ENCODE peak calls at places on chromosome 5, in nine cellular contexts. Z, W, R, E, Q, F, G, S and T are unnamed samples. For H3K4me1, the result is how much of the 10 kb centered on the place peaks cover.

GRCh38 chr5:176817369-176817841 is 7.0 kb downstream of the UNC5A start:
- DNase-seq in E (no peak), Z (no peak), S (peak), R (no peak), G (no peak), Q (no peak), W (no peak), F (no peak), T (no peak)

GRCh38 chr5:151758141-151758429 is 346 bp downstream of the ATOX1 start:
- DNase-seq in W (no peak), S (no peak), Z (no peak), R (no peak), G (no peak), Q (no peak), E (no peak), F (peak), T (peak)

GRCh38 chr5:90654235-90654634 is 95.6 kb downstream of the ADGRV1 start:
- DNase-seq in Z (no peak), R (no peak), E (no peak), W (no peak), G (no peak), Q (no peak), S (no peak), F (no peak), T (no peak)

GRCh38 chr5:82142928-82143577 is 135.1 kb downstream of the RPS23 start:
- DNase-seq in W (no peak), Q (no peak), F (no peak), R (no peak), Z (no peak), S (no peak), G (no peak), E (no peak), T (no peak)

GRCh38 chr5:107990881-107991810 is 320.4 kb upstream of the EFNA5 start:
- DNase-seq in W (no peak), F (no peak), Q (no peak), G (no peak), R (no peak), Z (no peak), E (no peak), S (no peak), T (no peak)

GRCh38 chr5:61467766-61468482 is 135.9 kb downstream of the ZSWIM6 start:
- DNase-seq in R (no peak), Q (no peak), E (peak), Z (no peak), S (peak), F (no peak), W (peak), G (no peak), T (no peak)

GRCh38 chr5:65809817-65810531 is 88.0 kb downstream of the NLN start:
- DNase-seq in Z (no peak), R (no peak), W (peak), S (no peak), G (peak), E (peak), Q (no peak), F (no peak), T (peak)

GRCh38 chr5:32908646-32909045 is 197.5 kb downstream of the NPR3 start:
- DNase-seq in S (no peak), Q (no peak), F (no peak), R (no peak), E (peak), Z (no peak), G (no peak), W (no peak), T (no peak)

GRCh38 chr5:55173696-55174101 is 722 bp upstream of the CDC20B start:
- DNase-seq in Z (no peak), F (no peak), G (no peak), W (no peak), E (no peak), R (no peak), Q (no peak), S (peak), T (no peak)
- H3K27ac ChIP-seq in Z (no peak), F (no peak), G (peak), W (no peak), E (no peak), R (no peak), Q (no peak), S (no peak), T (peak)

GRCh38 chr5:139394654-139395566 is at the start of gene PROB1:
- DNase-seq in G (no peak), W (no peak), E (no peak), Q (no peak), S (peak), Z (no peak), R (no peak), F (no peak), T (no peak)
- H3K4me3 ChIP-seq in G (peak), W (peak), E (peak), Q (peak), S (peak), Z (peak), R (peak), F (peak), T (no peak)

DNA sequence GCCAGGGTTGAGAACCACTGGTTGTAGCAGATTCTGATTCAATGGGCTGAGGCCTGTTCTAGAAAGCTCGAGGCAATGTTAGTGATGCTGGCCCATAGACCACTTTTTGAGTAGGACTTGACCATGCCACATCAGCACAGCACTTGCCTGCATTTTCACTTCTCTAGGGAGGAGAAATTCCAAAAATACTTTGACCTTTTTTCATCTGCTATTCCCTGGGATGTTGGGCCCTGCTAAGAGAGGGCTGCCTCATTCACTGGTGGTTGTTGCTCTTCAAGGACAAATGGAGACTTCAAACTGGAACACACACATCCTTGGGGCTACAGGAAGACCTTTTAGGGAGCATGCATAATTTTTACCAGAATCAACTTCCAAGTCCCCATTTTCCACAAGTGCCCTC is 12.8 kb upstream of the TGFBI start:
- DNase-seq in W (no peak), Z (no peak), E (no peak), G (no peak), Q (no peak), S (no peak), F (no peak), R (no peak), T (no peak)
- H3K4me1 ChIP-seq in W (under half), Z (under half), E (under half), G (half or more), Q (under half), S (under half), F (half or more), R (half or more), T (under half)

DNA sequence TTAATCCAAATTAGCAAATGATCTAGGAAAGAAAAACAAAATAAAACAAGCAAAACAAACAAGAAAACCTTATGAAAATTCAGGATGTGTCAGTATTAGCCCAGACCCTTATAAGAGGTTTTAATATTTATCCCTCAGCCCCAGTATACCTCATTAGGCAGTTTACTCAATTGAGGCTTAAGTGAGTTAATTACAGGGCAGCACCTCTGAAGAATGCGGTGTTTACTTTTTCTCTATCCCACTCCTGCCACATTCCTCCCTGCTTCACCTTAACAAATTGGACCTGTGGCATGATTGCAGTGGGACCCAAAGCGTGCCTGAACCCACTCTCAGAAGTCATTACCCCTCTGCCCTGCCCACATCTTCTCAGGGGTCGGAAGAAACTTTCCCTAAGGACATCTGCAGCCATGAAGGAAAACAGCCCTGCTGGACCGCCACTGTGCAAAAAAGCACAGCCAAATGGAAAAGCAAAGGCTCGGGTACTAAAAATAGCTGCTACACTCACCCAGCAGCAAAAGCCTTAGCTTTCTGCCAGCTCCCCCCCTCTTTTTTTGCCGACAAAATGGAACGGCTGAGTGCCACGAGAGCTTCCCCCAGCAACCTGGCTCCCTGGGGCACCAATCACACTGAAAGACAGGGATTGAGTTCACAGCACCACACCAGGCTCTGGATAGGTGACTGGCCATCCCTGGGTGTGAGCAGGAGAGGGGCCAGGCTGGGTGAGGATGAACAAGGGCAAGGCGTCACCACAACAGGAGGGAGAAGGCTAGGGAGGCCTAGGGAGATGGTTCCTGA is 66.9 kb downstream of the SIL1 start:
- DNase-seq in R (no peak), G (peak), Q (no peak), F (no peak), W (peak), E (peak), Z (no peak), S (peak), T (peak)
- H3K27ac ChIP-seq in R (no peak), G (peak), Q (no peak), F (peak), W (peak), E (peak), Z (no peak), S (no peak), T (peak)

GRCh38 chr5:120779674-120780073 is 315.6 kb downstream of the PRR16 start:
- DNase-seq in Q (no peak), Z (no peak), R (no peak), E (peak), F (no peak), W (peak), S (no peak), G (no peak), T (no peak)
- H3K4me3 ChIP-seq in Q (no peak), Z (no peak), R (no peak), E (peak), F (no peak), W (no peak), S (no peak), G (no peak), T (no peak)

GRCh38 chr5:5705010-5705409 is 282.5 kb downstream of the ICE1 start:
- DNase-seq in Q (no peak), G (no peak), Z (no peak), W (no peak), F (no peak), R (no peak), S (no peak), E (no peak), T (no peak)

GRCh38 chr5:5711112-5711511 is 288.6 kb downstream of the ICE1 start:
- DNase-seq in W (no peak), S (no peak), R (no peak), Q (no peak), E (no peak), G (no peak), F (no peak), Z (no peak), T (no peak)

GRCh38 chr5:5708367-5708919 is 286.0 kb downstream of the ICE1 start:
- DNase-seq in R (no peak), G (no peak), F (no peak), E (no peak), W (no peak), S (no peak), Z (no peak), Q (no peak), T (no peak)

GRCh38 chr5:5710471-5710870 is 288.0 kb downstream of the ICE1 start:
- DNase-seq in R (no peak), F (no peak), S (no peak), G (no peak), Q (no peak), E (no peak), Z (no peak), W (no peak), T (no peak)
- H3K4me1 ChIP-seq in R (under half), F (under half), S (under half), G (under half), Q (under half), E (under half), Z (under half), W (under half), T (under half)